ENCODE peak calls at places on chromosomes 4 and X, in five cellular contexts. F, H, I, S and O are unnamed samples.

GRCh38 chr4:29540439-29541102 is 1179.6 kb upstream of the PCDH7 start:
- DNase-seq in S (no peak), H (no peak), I (no peak), F (no peak), O (no peak)

GRCh38 chr4:189032939-189033338 is 893.7 kb downstream of the TRIML1 start:
- DNase-seq in S (no peak), F (no peak), I (no peak), H (no peak), O (no peak)

GRCh38 chr4:37442062-37442323 is 197.4 kb downstream of the NWD2 start:
- DNase-seq in S (no peak), I (no peak), F (no peak), H (no peak), O (no peak)

GRCh38 chr4:152488246-152488645 is 47.6 kb downstream of the FBXW7 start:
- DNase-seq in F (no peak), I (no peak), H (no peak), S (no peak), O (no peak)

GRCh38 chr4:75714681-75715080 is 9.7 kb upstream of the USO1 start:
- DNase-seq in H (no peak), F (no peak), S (no peak), I (no peak), O (peak)

GRCh38 chr4:2354760-2355159 is 63.7 kb downstream of the ZFYVE28 start:
- DNase-seq in H (no peak), S (peak), F (no peak), I (no peak), O (no peak)

GRCh38 chrX:108439434-108439883 is at the start of gene COL4A5:
- DNase-seq in F (peak), H (peak), S (no peak), I (no peak), O (peak)

GRCh38 chrX:100341111-100341510 is 69.0 kb downstream of the PCDH19 start:
- DNase-seq in H (no peak), F (no peak), I (no peak), S (no peak), O (no peak)

GRCh38 chrX:140298946-140299345 is 205.9 kb downstream of the SOX3 start:
- DNase-seq in H (no peak), S (no peak), I (no peak), F (no peak), O (no peak)

GRCh38 chrX:7927259-7928167 is at the start of gene PNPLA4:
- DNase-seq in F (peak), S (peak), I (peak), H (no peak), O (peak)

GRCh38 chr4:175087156-175087555 is 169.0 kb downstream of the ADAM29 start:
- DNase-seq in I (no peak), F (no peak), H (no peak), S (no peak), O (no peak)

GRCh38 chr4:183797041-183797444 is 108.1 kb upstream of the STOX2 start:
- DNase-seq in H (no peak), I (no peak), F (no peak), S (no peak), O (no peak)